ENCODE peak calls at places on chromosome 20, in eight cellular contexts. L, X, P, E, G, M, I and A are unnamed samples.

GRCh38 chr20:47727170-47727880 is 58.0 kb downstream of the SULF2 start:
- DNase-seq in X (no peak), I (peak), P (peak), E (no peak), G (no peak), M (no peak), L (no peak), A (peak)

GRCh38 chr20:57008217-57008616 is 258.2 kb downstream of the BMP7 start:
- DNase-seq in G (no peak), M (no peak), E (no peak), L (no peak), P (no peak), I (no peak), X (no peak), A (no peak)

GRCh38 chr20:41308290-41308691 is 9.2 kb downstream of the ZHX3 start:
- DNase-seq in P (no peak), E (no peak), I (no peak), L (no peak), G (no peak), M (peak), X (no peak), A (no peak)

GRCh38 chr20:9955646-9956045 is 79.1 kb upstream of the ANKEF1 start:
- DNase-seq in I (no peak), E (no peak), P (no peak), M (no peak), L (no peak), G (no peak), X (no peak), A (no peak)

GRCh38 chr20:21100590-21101452 is 5.3 kb downstream of the LINC00237 start:
- DNase-seq in G (peak), E (no peak), I (no peak), M (no peak), L (peak), P (no peak), X (no peak), A (no peak)

GRCh38 chr20:37856932-37857660 is 45.8 kb upstream of the VSTM2L start:
- DNase-seq in X (no peak), L (no peak), I (no peak), P (no peak), E (no peak), M (no peak), G (no peak), A (no peak)

GRCh38 chr20:3485913-3486312 is 15.1 kb downstream of the ATRN start:
- DNase-seq in I (no peak), P (no peak), L (no peak), E (no peak), G (no peak), X (no peak), M (no peak), A (no peak)

GRCh38 chr20:652611-653109 is 340 bp downstream of the SRXN1 start:
- DNase-seq in G (no peak), P (peak), M (no peak), I (no peak), X (no peak), E (no peak), L (no peak), A (peak)

GRCh38 chr20:57703013-57703412 is 6.8 kb downstream of the PMEPA1 start:
- DNase-seq in X (no peak), E (no peak), G (no peak), M (no peak), I (no peak), P (peak), L (no peak), A (no peak)

GRCh38 chr20:6058684-6059295 is 4.9 kb upstream of the LRRN4 start:
- DNase-seq in E (no peak), G (no peak), L (no peak), P (no peak), I (no peak), M (no peak), X (no peak), A (peak)

GRCh38 chr20:47606414-47607207 is 104.9 kb downstream of the NCOA3 start:
- DNase-seq in I (no peak), X (no peak), E (no peak), L (no peak), P (no peak), M (no peak), G (no peak), A (no peak)

GRCh38 chr20:1440024-1440423 is 26.6 kb downstream of the NSFL1C start:
- DNase-seq in X (no peak), L (peak), G (no peak), P (no peak), I (no peak), E (no peak), M (peak), A (no peak)

GRCh38 chr20:46558511-46558959 is 8.1 kb upstream of the OCSTAMP start:
- DNase-seq in G (no peak), I (no peak), E (peak), M (peak), X (no peak), P (no peak), L (no peak), A (peak)

GRCh38 chr20:44720617-44720993 is 5.4 kb downstream of the CCN5 start:
- DNase-seq in X (no peak), M (no peak), I (no peak), P (no peak), L (no peak), G (no peak), E (peak), A (no peak)

GRCh38 chr20:9838378-9839295 is at the start of gene PAK5:
- DNase-seq in L (peak), P (no peak), X (peak), G (no peak), M (peak), E (peak), I (no peak), A (peak)

GRCh38 chr20:44159125-44159524 is 27.9 kb downstream of the JPH2 start:
- DNase-seq in X (no peak), M (no peak), I (no peak), P (no peak), L (no peak), G (no peak), E (no peak), A (no peak)

GRCh38 chr20:2693996-2694471 is 1.5 kb downstream of the EBF4 start:
- DNase-seq in M (no peak), L (no peak), E (no peak), P (no peak), I (no peak), X (no peak), G (no peak), A (peak)

GRCh38 chr20:51565741-51566140 is 23.2 kb upstream of the NFATC2 start:
- DNase-seq in I (no peak), P (no peak), M (no peak), G (no peak), E (no peak), X (no peak), L (no peak), A (no peak)

GRCh38 chr20:20295621-20296498 is 72.0 kb upstream of the INSM1 start:
- DNase-seq in P (no peak), E (no peak), M (no peak), L (no peak), X (no peak), G (peak), I (no peak), A (no peak)

GRCh38 chr20:46438156-46438750 is 31.8 kb upstream of the ELMO2 start:
- DNase-seq in E (peak), I (no peak), M (peak), L (peak), P (no peak), X (no peak), G (no peak), A (no peak)

GRCh38 chr20:2756056-2756611 is 44.3 kb downstream of the CPXM1 start:
- DNase-seq in X (peak), G (no peak), P (no peak), L (no peak), M (peak), I (no peak), E (no peak), A (no peak)

GRCh38 chr20:11136691-11137090 is 462.9 kb upstream of the JAG1 start:
- DNase-seq in M (no peak), X (no peak), G (no peak), I (no peak), L (no peak), P (no peak), E (no peak), A (no peak)

GRCh38 chr20:59022754-59023153 is 3.5 kb downstream of the TUBB1 start:
- DNase-seq in X (no peak), L (no peak), G (no peak), I (no peak), M (no peak), P (no peak), E (no peak), A (no peak)

GRCh38 chr20:5806457-5807263 is 56.5 kb downstream of the SHLD1 start:
- DNase-seq in P (no peak), G (no peak), L (no peak), E (no peak), X (no peak), I (no peak), M (peak), A (no peak)

GRCh38 chr20:4341804-4342560 is 326.6 kb upstream of the RNF24 start:
- DNase-seq in P (no peak), L (no peak), M (no peak), G (peak), E (no peak), I (no peak), X (no peak), A (no peak)

GRCh38 chr20:46720019-46720418 is 10.6 kb downstream of the SLC2A10 start:
- DNase-seq in X (no peak), P (no peak), E (no peak), G (no peak), I (no peak), M (no peak), L (no peak), A (no peak)

GRCh38 chr20:52056203-52057062 is 135.1 kb downstream of the ZFP64 start:
- DNase-seq in E (peak), I (no peak), L (no peak), X (no peak), P (no peak), M (no peak), G (no peak), A (no peak)

GRCh38 chr20:63941282-63942060 is 14.7 kb downstream of the UCKL1 start:
- DNase-seq in G (no peak), I (no peak), P (peak), E (no peak), X (no peak), L (peak), M (no peak), A (peak)

GRCh38 chr20:44075950-44076232 is 111.1 kb downstream of the JPH2 start:
- DNase-seq in G (no peak), I (no peak), L (no peak), X (no peak), E (no peak), M (no peak), P (no peak), A (no peak)

GRCh38 chr20:19973920-19974620 is 43.1 kb upstream of the NAA20 start:
- DNase-seq in L (no peak), P (peak), E (no peak), I (no peak), G (peak), X (peak), M (no peak), A (peak)

GRCh38 chr20:59692139-59692538 is 87.8 kb downstream of the PHACTR3 start:
- DNase-seq in L (no peak), P (no peak), M (no peak), X (no peak), G (no peak), E (no peak), I (no peak), A (no peak)

GRCh38 chr20:10832146-10832545 is 158.3 kb upstream of the JAG1 start:
- DNase-seq in E (no peak), I (no peak), P (no peak), G (no peak), L (no peak), M (no peak), X (no peak), A (no peak)

GRCh38 chr20:25632940-25633790 is 9.4 kb upstream of the NANP start:
- DNase-seq in I (no peak), G (no peak), E (no peak), M (no peak), X (no peak), P (no peak), L (no peak), A (no peak)

GRCh38 chr20:54746796-54747195 is 271.4 kb downstream of the DOK5 start:
- DNase-seq in X (no peak), E (no peak), L (no peak), G (no peak), I (no peak), M (no peak), P (no peak), A (no peak)

GRCh38 chr20:15297059-15297875 is 959.9 kb upstream of the FLRT3 start:
- DNase-seq in L (no peak), I (no peak), G (no peak), E (no peak), M (no peak), P (no peak), X (no peak), A (peak)

GRCh38 chr20:47934761-47935160 is 149.5 kb upstream of the SULF2 start:
- DNase-seq in X (no peak), P (no peak), E (no peak), G (no peak), L (no peak), M (no peak), I (no peak), A (no peak)

GRCh38 chr20:4951299-4951698 is 50.0 kb downstream of the SLC23A2 start:
- DNase-seq in E (peak), X (no peak), L (no peak), M (no peak), P (no peak), I (no peak), G (no peak), A (no peak)

GRCh38 chr20:34712525-34713192 is 8.5 kb downstream of the TP53INP2 start:
- DNase-seq in P (no peak), I (no peak), X (no peak), E (no peak), L (no peak), G (no peak), M (peak), A (no peak)

GRCh38 chr20:34710568-34710839 is 6.4 kb downstream of the TP53INP2 start:
- DNase-seq in X (no peak), G (no peak), I (no peak), P (no peak), L (no peak), E (no peak), M (no peak), A (no peak)

GRCh38 chr20:34711813-34712430 is 7.8 kb downstream of the TP53INP2 start:
- DNase-seq in E (no peak), G (no peak), P (no peak), X (no peak), L (no peak), I (no peak), M (no peak), A (no peak)

GRCh38 chr20:34709836-34710567 is 5.9 kb downstream of the TP53INP2 start:
- DNase-seq in P (peak), G (no peak), L (no peak), I (no peak), X (peak), E (peak), M (no peak), A (peak)

DNA sequence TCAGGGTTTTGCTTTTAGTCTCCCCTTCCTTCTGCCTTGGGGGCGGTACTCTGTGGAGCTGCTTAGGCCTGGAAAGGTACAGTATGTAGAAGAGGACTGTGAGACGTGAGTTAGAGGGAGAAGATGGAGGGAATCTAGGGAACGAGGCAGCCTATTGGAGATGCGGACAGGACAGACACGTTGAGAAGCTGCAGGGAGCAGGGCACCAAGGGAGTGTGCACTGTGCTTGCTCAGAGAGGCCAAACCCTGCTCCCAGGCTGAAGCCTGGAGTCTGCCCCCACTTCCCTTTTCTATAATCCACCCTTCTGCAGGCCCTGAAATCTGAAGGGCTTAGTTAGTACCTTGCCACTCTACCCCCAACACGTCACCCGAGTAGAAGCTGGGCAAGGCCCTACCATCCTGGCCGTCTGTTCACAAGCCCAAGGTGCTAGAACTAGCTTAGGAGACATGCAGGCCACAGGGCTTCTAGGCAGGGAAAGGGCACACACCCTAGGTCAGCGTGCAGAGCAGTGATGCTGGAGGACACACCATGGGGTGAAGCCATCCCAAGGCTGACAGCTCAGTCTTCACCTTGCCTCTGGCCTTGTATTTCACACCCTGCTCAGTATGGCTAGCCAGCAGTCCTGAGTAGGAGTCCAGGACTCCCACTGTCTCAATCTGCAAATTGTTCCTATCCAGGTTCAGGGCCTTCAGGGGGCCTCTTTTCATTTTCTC is 6.9 kb downstream of the TP53INP2 start:
- DNase-seq in E (no peak), I (no peak), P (no peak), G (no peak), M (no peak), X (no peak), L (no peak), A (no peak)
- TF ChIP-seq CTCF in E (no peak), I (no peak), P (no peak), G (no peak), M (no peak), X (no peak), L (no peak), A (no peak)

GRCh38 chr20:60693513-60694133 is 558.4 kb upstream of the CDH4 start:
- DNase-seq in E (no peak), I (no peak), G (no peak), M (no peak), P (no peak), X (no peak), L (no peak), A (no peak)
- TF ChIP-seq EP300 in E (no peak), I (no peak), G (no peak), M (no peak), P (no peak), X (no peak), L (no peak), A (no peak)

DNA sequence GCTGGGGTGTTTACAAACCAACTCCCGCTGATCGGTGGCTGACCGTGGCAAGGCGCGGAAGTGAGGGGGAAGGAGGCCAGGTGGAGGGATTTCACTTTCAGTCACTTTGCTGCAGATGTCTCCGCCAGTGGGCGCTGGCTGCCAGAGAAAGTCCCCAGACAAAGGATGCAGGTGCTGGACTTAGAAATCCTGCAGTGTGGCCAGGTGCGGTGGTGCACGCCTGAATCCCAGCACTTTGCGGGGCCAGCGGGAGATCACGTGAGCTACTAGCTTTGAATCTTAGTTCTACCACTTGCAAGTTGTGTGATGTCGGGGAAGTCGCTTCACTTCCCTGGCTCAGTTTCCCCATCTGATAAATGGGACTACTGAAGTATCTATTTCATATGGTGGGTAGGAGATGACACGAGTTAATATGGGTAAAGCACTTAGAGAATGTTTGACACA is 180.4 kb downstream of the ZNF217 start:
- DNase-seq in L (peak), G (no peak), P (peak), E (peak), X (no peak), I (peak), M (peak), A (peak)
- TF ChIP-seq CTCF in L (peak), G (peak), P (peak), E (peak), X (no peak), I (peak), M (peak), A (peak)

DNA sequence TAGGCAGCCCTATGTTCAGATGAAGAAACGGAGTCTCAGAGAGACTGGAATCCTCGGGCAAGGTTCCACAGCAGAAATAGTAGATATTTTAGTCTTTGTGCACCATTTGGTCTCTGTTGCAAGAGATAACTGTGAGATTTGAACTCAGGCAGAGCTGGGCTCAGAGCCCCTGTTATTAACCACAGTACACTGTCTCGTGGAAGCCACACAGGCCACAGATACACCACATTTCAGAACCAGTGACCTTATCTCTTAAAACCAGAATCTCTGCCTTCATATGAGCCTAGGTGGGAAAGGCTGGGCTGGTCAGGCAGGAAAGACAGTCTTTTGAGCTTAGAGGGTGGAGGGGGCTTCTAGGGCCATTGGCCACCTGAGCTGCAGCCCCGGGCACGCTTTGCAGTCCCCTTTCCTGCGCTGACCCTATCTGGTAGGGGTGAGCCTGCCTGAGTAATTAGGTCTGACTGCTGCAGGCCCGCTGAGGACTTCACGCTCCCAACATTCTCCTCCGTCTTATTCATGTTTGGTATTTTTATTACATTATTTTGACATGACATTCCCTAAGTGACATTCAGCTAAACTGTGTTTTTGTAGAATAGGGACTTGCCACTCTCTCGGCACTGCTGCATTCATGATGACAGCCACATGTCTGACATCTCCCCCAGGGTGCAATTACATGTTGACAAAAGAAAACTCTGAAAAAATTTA is 71.1 kb downstream of the KCNB1 start:
- DNase-seq in M (no peak), I (no peak), G (no peak), E (no peak), L (no peak), P (no peak), X (no peak), A (no peak)
- TF ChIP-seq EP300 in M (no peak), I (no peak), G (no peak), E (no peak), L (no peak), P (no peak), X (no peak), A (no peak)